ENCODE peak calls at places on chromosomes 12 and 14, in eight cellular contexts. A is posterior cingulate gyrus, T is NCI-H1092, P is WTC11, M is cerebellum, B is Daoy, O is endothelial cell, Z is NCI-H748 treated with DMSO at 0.1 percent for 48 hours. U is an unnamed sample.

GRCh38 chr14:64623576-64624165 is 73.9 kb downstream of the PPP1R36 start:
- DNase-seq in A (no peak), T (no peak), P (no peak), M (peak; percentile 42), B (no peak), O (no peak), Z (no peak), U (no peak)

GRCh38 chr12:118633071-118633470 is 256.7 kb downstream of the SUDS3 start:
- DNase-seq in A (no peak), T (no peak), P (no peak), M (no peak), B (no peak), O (no peak), Z (no peak), U (no peak)

GRCh38 chr12:108832208-108832607 is 25.2 kb downstream of the SSH1 start:
- DNase-seq in A (no peak), T (no peak), P (no peak), M (no peak), B (no peak), O (no peak), Z (no peak), U (no peak)

GRCh38 chr12:104482748-104483147 is 26.0 kb downstream of the CHST11 start:
- DNase-seq in A (no peak), T (no peak), P (no peak), M (peak; percentile 37), B (no peak), O (no peak), Z (no peak), U (no peak)

GRCh38 chr12:121628536-121628935 is 2.2 kb downstream of the ORAI1 start:
- DNase-seq in A (no peak), T (no peak), P (no peak), M (no peak), B (no peak), O (no peak), Z (no peak), U (no peak)

GRCh38 chr12:91250273-91250672 is 67.7 kb upstream of the DCN start:
- DNase-seq in A (no peak), T (no peak), P (no peak), M (no peak), B (no peak), O (no peak), Z (no peak), U (no peak)

GRCh38 chr12:107917912-107918800 is 143.7 kb downstream of the ASCL4 start:
- DNase-seq in A (peak; percentile 14), T (no peak), P (peak; percentile 50), M (peak; percentile 74), B (peak; percentile 41), O (peak; percentile 34), Z (peak; percentile 37), U (peak; percentile 10)

GRCh38 chr14:94120667-94121335 is 8.6 kb downstream of the IFI27L2 start:
- DNase-seq in A (no peak), T (no peak), P (no peak), M (no peak), B (peak; percentile 43), O (no peak), Z (no peak), U (no peak)

GRCh38 chr14:58258156-58258555 is 13.5 kb downstream of the PSMA3 start:
- DNase-seq in A (no peak), T (no peak), P (no peak), M (no peak), B (no peak), O (no peak), Z (no peak), U (no peak)

GRCh38 chr12:62210422-62210821 is 49.8 kb upstream of the USP15 start:
- DNase-seq in A (peak; percentile 48), T (no peak), P (peak; percentile 40), M (peak; percentile 7), B (peak; percentile 44), O (peak; percentile 28), Z (no peak), U (no peak)

GRCh38 chr12:57694459-57695019 is 607 bp downstream of the OS9 start:
- DNase-seq in A (peak; percentile 10), T (no peak), P (no peak), M (no peak), B (peak; percentile 9), O (peak; percentile 25), Z (no peak), U (peak; percentile 40)

GRCh38 chr12:77786675-77787074 is 44.0 kb upstream of the NAV3 start:
- DNase-seq in A (no peak), T (no peak), P (no peak), M (no peak), B (no peak), O (no peak), Z (no peak), U (no peak)

GRCh38 chr14:54188036-54188666 is 208.7 kb upstream of the CDKN3 start:
- DNase-seq in A (no peak), T (no peak), P (no peak), M (no peak), B (no peak), O (no peak), Z (no peak), U (no peak)

GRCh38 chr12:116204169-116204568 is 73.3 kb downstream of the MED13L start:
- DNase-seq in A (no peak), T (no peak), P (no peak), M (no peak), B (no peak), O (no peak), Z (no peak), U (no peak)

GRCh38 chr14:68627868-68628604 is 164.8 kb downstream of the ZFP36L1 start:
- DNase-seq in A (peak; percentile 73), T (no peak), P (peak; percentile 88), M (peak; percentile 36), B (no peak), O (peak; percentile 32), Z (no peak), U (no peak)

GRCh38 chr14:95649230-95649629 is 37.0 kb upstream of the TCL1B start:
- DNase-seq in A (no peak), T (no peak), P (no peak), M (no peak), B (no peak), O (no peak), Z (peak; percentile 54), U (no peak)

GRCh38 chr12:29744365-29744764 is 39.4 kb downstream of the TMTC1 start:
- DNase-seq in A (no peak), T (no peak), P (no peak), M (no peak), B (no peak), O (no peak), Z (no peak), U (no peak)

U was measured in SHP77.